ENCODE peak calls at places on chromosomes 16 and 17, in four cellular contexts. Q is A549, L is K562, U is HepG2. E is an unnamed sample.

GRCh38 chr17:8994319-8994718 is 27.0 kb upstream of the NTN1 start:
- DNase-seq in Q (peak), L (peak), U (peak), E (peak)

GRCh38 chr16:31246296-31246695 is 13.5 kb upstream of the ITGAM start:
- DNase-seq in Q (no peak), L (no peak), U (no peak), E (no peak)

GRCh38 chr17:58301504-58302150 is 20.9 kb upstream of the MPO start:
- DNase-seq in Q (no peak), L (no peak), U (no peak), E (no peak)

GRCh38 chr16:50270510-50271147 is 4.3 kb downstream of the ADCY7 start:
- DNase-seq in Q (no peak), L (no peak), U (no peak), E (no peak)

GRCh38 chr17:72518810-72519597 is 398.2 kb downstream of the SOX9 start:
- DNase-seq in Q (peak), L (no peak), U (peak), E (no peak)

GRCh38 chr16:66719246-66719645 is 22.7 kb upstream of the CMTM4 start:
- DNase-seq in Q (no peak), L (no peak), U (no peak), E (no peak)

GRCh38 chr17:4936436-4936835 is 3.4 kb downstream of the SLC25A11 start:
- DNase-seq in Q (no peak), L (no peak), U (no peak), E (no peak)

GRCh38 chr17:46038937-46039336 is 39.9 kb downstream of the STH start:
- DNase-seq in Q (no peak), L (no peak), U (no peak), E (no peak)

GRCh38 chr17:7887482-7888183 is 956 bp upstream of the CHD3 start:
- DNase-seq in Q (peak), L (peak), U (peak), E (peak)

GRCh38 chr16:86584071-86584685 is 5.8 kb downstream of the FOXL1 start:
- DNase-seq in Q (peak), L (no peak), U (no peak), E (no peak)

GRCh38 chr17:73742915-73743314 is 98.7 kb upstream of the SDK2 start:
- DNase-seq in Q (no peak), L (no peak), U (no peak), E (peak)

GRCh38 chr16:31135535-31136286 is at the start of gene PRSS8:
- DNase-seq in Q (no peak), L (peak), U (no peak), E (peak)

GRCh38 chr17:49730787-49731441 is 23.1 kb upstream of the SLC35B1 start:
- DNase-seq in Q (no peak), L (no peak), U (no peak), E (no peak)

GRCh38 chr16:77739493-77739892 is 17.2 kb downstream of the NUDT7 start:
- DNase-seq in Q (no peak), L (peak), U (no peak), E (no peak)

GRCh38 chr17:28507567-28508195 is 1.5 kb downstream of the FOXN1 start:
- DNase-seq in Q (no peak), L (no peak), U (no peak), E (peak)
- TF ChIP-seq HMGXB4 in Q (no peak), L (no peak), U (no peak), E (no peak)

GRCh38 chr17:34313164-34313563 is 6.1 kb upstream of the CCL8 start:
- DNase-seq in Q (no peak), L (no peak), U (no peak), E (no peak)
- TF ChIP-seq HMGXB4 in Q (no peak), L (no peak), U (no peak), E (no peak)

GRCh38 chr17:694239-694638 is 20.4 kb downstream of the VPS53 start:
- DNase-seq in Q (peak), L (no peak), U (no peak), E (no peak)
- TF ChIP-seq HMGXB4 in Q (no peak), L (no peak), U (no peak), E (no peak)

DNA sequence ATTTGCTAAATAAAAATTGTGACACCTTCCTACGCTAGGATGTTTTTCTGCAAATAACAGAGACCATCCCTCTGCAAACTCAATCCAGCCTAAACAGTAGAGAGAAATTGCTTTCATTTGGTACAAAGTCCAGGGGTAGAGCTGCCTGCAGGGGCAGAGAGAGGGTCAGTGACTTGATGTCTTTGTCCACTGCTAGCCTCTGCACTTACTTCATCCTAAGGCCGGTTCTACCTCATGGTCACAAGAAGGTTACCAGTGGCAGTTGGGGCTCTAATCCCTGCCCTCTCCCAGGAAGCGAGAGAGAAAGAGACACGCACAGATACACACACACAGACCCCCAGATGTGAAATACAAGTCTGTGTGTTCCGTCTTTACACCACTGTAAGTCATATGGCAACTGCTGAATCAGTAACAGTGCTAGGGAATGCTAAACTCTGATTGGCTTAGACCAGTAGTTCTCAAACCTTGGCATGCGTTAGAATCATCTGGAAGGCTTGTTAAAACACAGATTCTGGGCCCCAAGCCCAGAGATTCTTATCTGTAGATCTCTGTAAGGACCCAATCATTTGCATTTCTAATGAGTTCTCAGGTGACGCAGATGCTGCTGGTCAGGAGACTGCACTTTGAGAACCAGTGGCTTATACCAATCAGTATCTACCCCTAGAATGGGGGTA is 13.1 kb upstream of the LPCAT2 start:
- DNase-seq in Q (no peak), L (no peak), U (peak), E (no peak)
- TF ChIP-seq HMGXB4 in Q (no peak), L (no peak), U (no peak), E (no peak)

GRCh38 chr17:66383353-66383752 is 80.9 kb downstream of the PRKCA start:
- DNase-seq in Q (no peak), L (no peak), U (no peak), E (no peak)
- TF ChIP-seq HMGXB4 in Q (no peak), L (no peak), U (no peak), E (no peak)

E was measured in WTC11.